ENCODE peak calls at places on chromosomes 1 and 21, in seven cellular contexts. One of them, this sample, is unnamed.

GRCh38 chr21:44850208-44850800 is 23.2 kb downstream of the PTTG1IP start:
- DNase-seq in GM23248: no peak
- DNase-seq in small intestine: no peak
- DNase-seq in foreskin fibroblast: no peak
- DNase-seq in CD8-positive, alpha-beta T cell: no peak
- DNase-seq in amniotic stem cell: no peak
- DNase-seq in NCI-H146: no peak
- DNase-seq in this sample: no peak

GRCh38 chr1:228289996-228290881 is 82.4 kb downstream of the OBSCN start:
- DNase-seq in small intestine: no peak
- DNase-seq in NCI-H146: peak
- DNase-seq in amniotic stem cell: no peak
- DNase-seq in CD8-positive, alpha-beta T cell: no peak
- DNase-seq in foreskin fibroblast: no peak
- DNase-seq in GM23248: no peak
- DNase-seq in this sample: no peak

GRCh38 chr1:196609114-196609737 is 986 bp upstream of the KCNT2 start:
- DNase-seq in small intestine: no peak
- DNase-seq in NCI-H146: peak
- DNase-seq in GM23248: peak
- DNase-seq in foreskin fibroblast: peak
- DNase-seq in amniotic stem cell: no peak
- DNase-seq in CD8-positive, alpha-beta T cell: no peak
- DNase-seq in this sample: no peak

GRCh38 chr1:167114725-167115124 is 20.9 kb downstream of the STYXL2 start:
- DNase-seq in GM23248: no peak
- DNase-seq in small intestine: no peak
- DNase-seq in foreskin fibroblast: no peak
- DNase-seq in NCI-H146: no peak
- DNase-seq in amniotic stem cell: no peak
- DNase-seq in CD8-positive, alpha-beta T cell: no peak
- DNase-seq in this sample: no peak

GRCh38 chr1:7298145-7298544 is 473.0 kb upstream of the VAMP3 start:
- DNase-seq in small intestine: no peak
- DNase-seq in GM23248: no peak
- DNase-seq in foreskin fibroblast: no peak
- DNase-seq in NCI-H146: no peak
- DNase-seq in CD8-positive, alpha-beta T cell: no peak
- DNase-seq in amniotic stem cell: no peak
- DNase-seq in this sample: no peak

GRCh38 chr1:206851611-206852010 is 13.8 kb upstream of the IL20 start:
- DNase-seq in small intestine: no peak
- DNase-seq in amniotic stem cell: no peak
- DNase-seq in GM23248: peak
- DNase-seq in CD8-positive, alpha-beta T cell: no peak
- DNase-seq in NCI-H146: no peak
- DNase-seq in foreskin fibroblast: peak
- DNase-seq in this sample: no peak

GRCh38 chr1:29453502-29454240 is 217.3 kb downstream of the PTPRU start:
- DNase-seq in NCI-H146: peak
- DNase-seq in amniotic stem cell: no peak
- DNase-seq in small intestine: peak
- DNase-seq in CD8-positive, alpha-beta T cell: no peak
- DNase-seq in GM23248: peak
- DNase-seq in foreskin fibroblast: peak
- DNase-seq in this sample: no peak

GRCh38 chr1:219174672-219175564 is 1.2 kb downstream of the LYPLAL1 start:
- DNase-seq in GM23248: peak
- DNase-seq in foreskin fibroblast: peak
- DNase-seq in small intestine: peak
- DNase-seq in NCI-H146: no peak
- DNase-seq in CD8-positive, alpha-beta T cell: no peak
- DNase-seq in amniotic stem cell: peak
- DNase-seq in this sample: no peak

GRCh38 chr1:114902343-114902742 is 47.7 kb downstream of the SYCP1 start:
- DNase-seq in GM23248: peak
- DNase-seq in NCI-H146: no peak
- DNase-seq in small intestine: no peak
- DNase-seq in amniotic stem cell: no peak
- DNase-seq in foreskin fibroblast: peak
- DNase-seq in CD8-positive, alpha-beta T cell: no peak
- DNase-seq in this sample: no peak

GRCh38 chr1:201486158-201486557 is 17.2 kb upstream of the PHLDA3 start:
- DNase-seq in small intestine: no peak
- DNase-seq in NCI-H146: no peak
- DNase-seq in GM23248: peak
- DNase-seq in CD8-positive, alpha-beta T cell: no peak
- DNase-seq in foreskin fibroblast: peak
- DNase-seq in amniotic stem cell: no peak
- DNase-seq in this sample: no peak

GRCh38 chr1:160022330-160023310 is 9.2 kb downstream of the PIGM start:
- DNase-seq in NCI-H146: peak
- DNase-seq in CD8-positive, alpha-beta T cell: no peak
- DNase-seq in foreskin fibroblast: peak
- DNase-seq in small intestine: peak
- DNase-seq in amniotic stem cell: no peak
- DNase-seq in GM23248: peak
- DNase-seq in this sample: no peak

GRCh38 chr1:153800516-153800915 is 25.3 kb downstream of the SLC27A3 start:
- DNase-seq in NCI-H146: no peak
- DNase-seq in foreskin fibroblast: no peak
- DNase-seq in CD8-positive, alpha-beta T cell: no peak
- DNase-seq in GM23248: no peak
- DNase-seq in amniotic stem cell: no peak
- DNase-seq in small intestine: no peak
- DNase-seq in this sample: no peak

GRCh38 chr1:178093958-178094751 is at the start of gene RASAL2:
- DNase-seq in CD8-positive, alpha-beta T cell: no peak
- DNase-seq in amniotic stem cell: no peak
- DNase-seq in GM23248: peak
- DNase-seq in foreskin fibroblast: peak
- DNase-seq in small intestine: peak
- DNase-seq in NCI-H146: peak
- DNase-seq in this sample: no peak

This sample was measured in activated CD4-positive, alpha-beta T cell treated with anti-CD3 and anti-CD28 coated beads, Interleukin-2, amount 50 U/mL, for 4 hours.